ENCODE peak calls at places on chromosomes 7 and 10, in six cellular contexts. Y is K562, F is IMR-90, N is PC-3, U is neural progenitor cell, T is GM23248. M is an unnamed sample.

GRCh38 chr7:76234931-76235441 is 33.3 kb downstream of the SRRM3 start:
- DNase-seq in Y (peak), F (peak), N (peak), U (peak), T (peak), M (no peak)

GRCh38 chr10:51289519-51289918 is 215.2 kb downstream of the PRKG1 start:
- DNase-seq in Y (no peak), F (no peak), N (no peak), U (no peak), T (no peak), M (no peak)

GRCh38 chr7:67105382-67105781 is 108.7 kb downstream of the TYW1 start:
- DNase-seq in Y (peak), F (peak), N (no peak), U (no peak), T (peak), M (peak)

GRCh38 chr10:101903827-101904520 is 60.4 kb upstream of the KCNIP2 start:
- DNase-seq in Y (no peak), F (peak), N (no peak), U (peak), T (no peak), M (no peak)

GRCh38 chr10:10644317-10645111 is 373.2 kb upstream of the CELF2 start:
- DNase-seq in Y (no peak), F (peak), N (no peak), U (no peak), T (peak), M (no peak)

GRCh38 chr7:33185786-33186185 is 56.4 kb downstream of the BBS9 start:
- DNase-seq in Y (peak), F (peak), N (peak), U (peak), T (peak), M (peak)

GRCh38 chr7:151423226-151423625 is 13.4 kb upstream of the WDR86 start:
- DNase-seq in Y (no peak), F (no peak), N (no peak), U (no peak), T (no peak), M (no peak)

GRCh38 chr7:158502068-158502750 is 85.4 kb downstream of the PTPRN2 start:
- DNase-seq in Y (no peak), F (no peak), N (no peak), U (no peak), T (no peak), M (no peak)

GRCh38 chr10:124717911-124718734 is 26.1 kb downstream of the FAM53B start:
- DNase-seq in Y (peak), F (no peak), N (no peak), U (no peak), T (no peak), M (no peak)

GRCh38 chr10:110912374-110912773 is 6.6 kb downstream of the BBIP1 start:
- DNase-seq in Y (no peak), F (peak), N (peak), U (no peak), T (peak), M (no peak)

GRCh38 chr7:123594813-123595241 is 6.8 kb upstream of the ASB15 start:
- DNase-seq in Y (no peak), F (no peak), N (no peak), U (peak), T (peak), M (no peak)

GRCh38 chr10:59674211-59674836 is 35.3 kb downstream of the SLC16A9 start:
- DNase-seq in Y (no peak), F (peak), N (peak), U (no peak), T (peak), M (no peak)

GRCh38 chr10:75043256-75044121 is 68.0 kb upstream of the SAMD8 start:
- DNase-seq in Y (peak), F (no peak), N (no peak), U (peak), T (no peak), M (no peak)

GRCh38 chr7:140672382-140673062 is at the start of gene ADCK2:
- DNase-seq in Y (peak), F (no peak), N (peak), U (peak), T (peak), M (peak)

GRCh38 chr7:34309116-34309515 is 348.9 kb upstream of the NPSR1 start:
- DNase-seq in Y (no peak), F (no peak), N (no peak), U (no peak), T (no peak), M (no peak)

GRCh38 chr7:48875300-48875916 is 48.9 kb upstream of the CDC14C start:
- DNase-seq in Y (no peak), F (no peak), N (peak), U (peak), T (peak), M (peak)

GRCh38 chr10:72250666-72251065 is 23.1 kb upstream of the DDIT4 start:
- DNase-seq in Y (no peak), F (peak), N (no peak), U (no peak), T (peak), M (peak)

GRCh38 chr7:91041901-91042457 is 222.3 kb upstream of the FZD1 start:
- DNase-seq in Y (no peak), F (no peak), N (peak), U (no peak), T (no peak), M (no peak)

GRCh38 chr10:66591865-66592264 is 334.0 kb upstream of the LRRTM3 start:
- DNase-seq in Y (no peak), F (peak), N (peak), U (no peak), T (no peak), M (no peak)

GRCh38 chr7:50970092-50970491 is 187.4 kb upstream of the GRB10 start:
- DNase-seq in Y (no peak), F (no peak), N (no peak), U (no peak), T (no peak), M (no peak)

GRCh38 chr7:86939197-86939814 is 120.1 kb downstream of the ELAPOR2 start:
- DNase-seq in Y (peak), F (peak), N (peak), U (peak), T (peak), M (peak)

GRCh38 chr10:99527526-99528255 is 5.1 kb upstream of the NKX2-3 start:
- DNase-seq in Y (no peak), F (no peak), N (no peak), U (peak), T (no peak), M (no peak)

GRCh38 chr10:17910144-17910789 is 41.5 kb upstream of the SLC39A12 start:
- DNase-seq in Y (peak), F (peak), N (peak), U (peak), T (peak), M (peak)

GRCh38 chr10:43854042-43854441 is 205.4 kb upstream of the ZNF32 start:
- DNase-seq in Y (no peak), F (peak), N (peak), U (no peak), T (peak), M (no peak)

GRCh38 chr7:105352018-105352612 is 36.6 kb downstream of the SRPK2 start:
- DNase-seq in Y (no peak), F (peak), N (peak), U (no peak), T (peak), M (peak)

GRCh38 chr10:113788604-113789083 is 37.2 kb downstream of the PLEKHS1 start:
- DNase-seq in Y (peak), F (peak), N (peak), U (no peak), T (peak), M (no peak)

GRCh38 chr10:72110677-72111401 is 22.5 kb upstream of the SPOCK2 start:
- DNase-seq in Y (no peak), F (no peak), N (no peak), U (no peak), T (no peak), M (no peak)

GRCh38 chr7:106048621-106049020 is 63.5 kb downstream of the SYPL1 start:
- DNase-seq in Y (no peak), F (no peak), N (no peak), U (no peak), T (no peak), M (peak)

GRCh38 chr10:14584643-14585042 is 190.1 kb downstream of the FAM107B start:
- DNase-seq in Y (no peak), F (no peak), N (no peak), U (no peak), T (no peak), M (peak)

GRCh38 chr7:115526272-115526671 is 504.3 kb downstream of the TFEC start:
- DNase-seq in Y (no peak), F (no peak), N (no peak), U (peak), T (no peak), M (no peak)

GRCh38 chr7:106788637-106789036 is 76.4 kb upstream of the PIK3CG start:
- DNase-seq in Y (no peak), F (no peak), N (peak), U (no peak), T (no peak), M (no peak)

GRCh38 chr7:74375726-74376220 is 77.9 kb upstream of the GTF2IRD1 start:
- DNase-seq in Y (no peak), F (no peak), N (no peak), U (no peak), T (no peak), M (no peak)

GRCh38 chr7:115689941-115690340 is 340.6 kb downstream of the TFEC start:
- DNase-seq in Y (no peak), F (peak), N (no peak), U (no peak), T (no peak), M (no peak)

GRCh38 chr7:40810274-40810673 is 675.5 kb downstream of the SUGCT start:
- DNase-seq in Y (no peak), F (no peak), N (no peak), U (no peak), T (peak), M (no peak)
- H3K4me2 ChIP-seq in Y (no peak), F (no peak), N (no peak), U (no peak), T (no peak), M (no peak)

DNA sequence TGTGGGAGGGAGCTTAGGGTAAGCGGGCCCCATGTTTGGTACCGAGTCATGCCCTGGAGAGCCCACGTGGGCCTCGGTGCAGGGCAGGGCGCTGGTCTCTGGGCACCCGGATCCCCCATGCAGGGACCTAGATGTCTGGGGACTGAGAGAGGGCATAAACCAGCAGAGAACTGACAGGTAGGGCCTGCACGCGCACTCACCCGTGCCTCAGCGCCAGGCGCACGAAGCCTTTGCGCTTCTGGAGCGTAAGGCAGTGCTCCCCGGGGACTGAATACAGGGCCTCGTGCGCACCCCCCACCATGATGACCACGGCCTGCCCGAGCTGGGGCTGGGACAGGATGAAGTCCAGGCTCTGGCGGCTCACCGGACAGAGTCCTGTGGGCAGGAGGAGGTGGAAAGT is 2.8 kb downstream of the MOGAT3 start:
- DNase-seq in Y (no peak), F (no peak), N (no peak), U (no peak), T (no peak), M (no peak)
- H3K4me2 ChIP-seq in Y (no peak), F (no peak), N (no peak), U (no peak), T (no peak), M (no peak)

DNA sequence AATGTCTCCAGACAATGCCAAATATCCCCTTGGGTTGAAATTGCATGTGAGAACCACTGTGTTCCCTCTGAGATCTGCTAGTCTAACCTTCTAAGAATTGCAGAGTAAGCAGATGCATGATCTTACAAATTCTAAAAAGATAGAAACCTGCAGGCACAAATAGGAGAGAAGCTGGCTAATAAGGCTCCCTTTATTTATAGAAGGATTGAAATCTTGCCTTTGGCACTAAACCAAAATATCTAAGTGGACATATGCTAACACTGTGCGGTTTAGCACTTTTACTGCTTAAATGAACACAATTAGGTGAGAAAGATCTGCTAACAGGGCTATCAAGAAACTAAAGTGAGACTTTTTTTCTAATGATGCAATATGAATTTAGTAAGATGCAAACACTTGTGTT is 225.5 kb downstream of the DOCK4 start:
- DNase-seq in Y (no peak), F (no peak), N (no peak), U (no peak), T (no peak), M (peak)
- H3K4me2 ChIP-seq in Y (no peak), F (no peak), N (no peak), U (no peak), T (no peak), M (peak)

GRCh38 chr10:70866424-70866823 is 21.9 kb downstream of the PCBD1 start:
- DNase-seq in Y (no peak), F (no peak), N (peak), U (no peak), T (no peak), M (peak)

GRCh38 chr10:70874061-70874460 is 14.3 kb downstream of the PCBD1 start:
- DNase-seq in Y (no peak), F (no peak), N (peak), U (no peak), T (no peak), M (no peak)

DNA sequence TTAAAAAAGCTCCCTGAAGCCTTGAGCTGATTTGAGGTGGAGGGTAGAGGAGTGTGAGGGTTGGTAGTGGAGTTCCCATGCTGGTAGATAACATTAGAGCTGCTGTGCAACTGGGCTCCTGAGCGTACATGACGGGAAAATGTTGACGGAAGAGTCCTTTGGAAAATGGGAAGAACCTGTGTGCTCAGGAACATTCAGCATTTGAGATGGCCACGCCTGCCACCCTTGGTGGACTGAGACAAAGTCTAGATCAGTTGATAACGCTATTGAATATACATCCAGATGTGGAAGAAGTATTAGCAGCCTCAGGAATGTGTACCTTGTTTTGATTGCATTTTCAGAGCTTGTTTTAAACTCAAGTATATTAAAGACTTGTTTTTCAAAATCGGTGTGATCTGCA is 16.1 kb downstream of the PCBD1 start:
- DNase-seq in Y (no peak), F (no peak), N (no peak), U (no peak), T (no peak), M (no peak)
- H3K4me2 ChIP-seq in Y (no peak), F (no peak), N (no peak), U (no peak), T (no peak), M (no peak)

DNA sequence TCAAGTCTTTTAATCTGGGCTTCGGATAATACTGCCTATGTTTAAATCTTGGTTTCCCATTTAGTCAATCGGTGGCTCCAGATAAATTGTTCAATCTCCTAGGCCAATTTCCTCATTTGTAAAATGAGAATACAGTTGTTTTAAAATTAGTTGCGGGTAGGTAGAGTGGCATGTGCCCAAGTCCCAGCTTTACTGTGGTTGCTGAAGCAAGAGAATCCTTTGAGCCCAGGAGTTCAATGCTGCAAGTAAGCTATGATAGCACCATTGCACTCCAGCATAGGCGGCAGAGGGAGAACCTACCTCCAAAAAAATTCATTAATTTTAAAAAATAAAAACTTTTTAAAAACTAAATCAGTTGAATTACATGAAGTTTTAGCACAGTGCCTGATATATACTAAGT is 7.3 kb downstream of the RNF216 start:
- DNase-seq in Y (no peak), F (no peak), N (no peak), U (no peak), T (no peak), M (no peak)
- H3K4me2 ChIP-seq in Y (no peak), F (peak), N (no peak), U (no peak), T (peak), M (no peak)

DNA sequence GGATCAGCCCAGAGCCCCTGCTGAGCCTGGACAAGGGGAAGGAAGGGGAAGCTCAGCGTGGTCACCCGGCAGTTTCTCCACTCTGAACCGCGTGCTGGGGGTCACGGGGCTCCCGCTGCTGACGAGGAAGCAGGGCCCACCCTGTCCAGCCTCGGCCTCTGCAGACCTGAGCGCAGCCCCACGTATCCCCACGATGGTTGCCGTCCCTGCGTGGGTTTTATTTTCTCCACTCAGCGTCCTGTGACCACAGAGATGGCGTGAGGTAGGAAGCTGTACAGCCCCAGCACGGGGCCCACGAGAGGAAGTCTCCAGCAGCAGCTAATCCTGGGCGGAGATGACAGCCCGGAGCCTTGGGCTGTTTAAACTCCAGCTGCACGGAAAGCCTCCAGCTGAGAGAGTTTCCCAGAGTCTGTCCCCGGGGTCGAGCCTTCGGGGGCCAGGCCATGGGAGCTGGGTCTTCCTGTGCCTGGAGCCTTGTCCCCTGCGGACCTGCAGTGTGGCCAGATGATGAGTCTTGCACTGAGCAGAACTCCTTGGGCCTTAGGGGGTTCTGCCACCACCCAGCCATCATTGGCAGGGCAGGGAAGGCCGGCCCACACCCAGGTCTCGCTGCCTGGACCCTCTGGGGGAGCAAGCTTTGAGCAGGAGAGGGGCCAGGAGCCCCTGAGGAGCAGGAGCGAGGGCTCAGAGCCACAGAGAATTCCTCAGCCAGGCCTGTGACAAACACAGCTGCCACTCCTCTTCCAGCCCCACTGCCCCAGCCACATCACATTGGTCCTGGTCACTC is 72.8 kb upstream of the FAM20C start:
- DNase-seq in Y (no peak), F (no peak), N (no peak), U (peak), T (no peak), M (no peak)
- H3K4me2 ChIP-seq in Y (no peak), F (no peak), N (no peak), U (peak), T (no peak), M (no peak)

GRCh38 chr7:100378114-100378760 is 5.0 kb downstream of the PILRA start:
- DNase-seq in Y (no peak), F (no peak), N (no peak), U (no peak), T (no peak), M (no peak)

GRCh38 chr7:100374601-100375000 is 1.3 kb downstream of the PILRA start:
- DNase-seq in Y (no peak), F (no peak), N (no peak), U (no peak), T (no peak), M (no peak)

GRCh38 chr7:100384623-100385372 is 11.5 kb downstream of the PILRA start:
- DNase-seq in Y (no peak), F (no peak), N (no peak), U (no peak), T (no peak), M (no peak)

DNA sequence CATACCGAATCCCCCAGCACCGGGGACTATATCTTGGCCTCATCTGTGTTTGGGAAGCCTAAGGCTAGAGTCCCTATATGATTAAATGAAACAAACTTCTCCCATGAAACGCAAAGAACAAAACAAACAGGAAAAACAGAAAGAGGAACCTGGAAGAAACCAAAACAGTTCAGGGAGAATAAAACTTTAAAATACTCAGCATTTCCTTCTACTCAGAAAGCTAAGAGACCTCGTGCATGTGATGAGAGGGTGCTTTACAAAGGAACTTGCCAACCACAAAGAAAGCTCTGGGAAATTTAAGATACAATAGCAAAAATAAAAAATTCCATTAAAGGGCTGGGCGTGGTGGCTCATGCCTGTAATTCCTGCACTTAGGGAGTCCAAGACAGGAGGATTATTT is 6.9 kb downstream of the PILRA start:
- DNase-seq in Y (no peak), F (no peak), N (no peak), U (no peak), T (no peak), M (no peak)
- H3K4me2 ChIP-seq in Y (no peak), F (no peak), N (no peak), U (no peak), T (no peak), M (no peak)